ENCODE peak calls at places on chromosomes 16 and 17, in nine cellular contexts. V is sigmoid colon, Y is SK-N-SH, Z is prostate gland, D is HCT116, E is HepG2, U is breast epithelium, L is stomach, T is Panc1. I is an unnamed sample. For H3K9me3, the result is how much of the 10 kb centered on the place peaks cover.

GRCh38 chr17:65053354-65053881 is 3.1 kb downstream of the GNA13 start:
- DNase-seq in V (no peak), Y (no peak), Z (no peak), D (no peak), E (no peak), U (no peak), L (no peak), T (no peak), I (no peak)

GRCh38 chr17:10316986-10317834 is 55.6 kb downstream of the MYH13 start:
- DNase-seq in V (peak), Y (peak), Z (peak), D (peak), E (peak), U (no peak), L (peak), T (no peak), I (no peak)

GRCh38 chr16:46743232-46743719 is 4.9 kb downstream of the MYLK3 start:
- DNase-seq in V (peak), Y (peak), Z (no peak), D (no peak), E (peak), U (no peak), L (no peak), T (no peak), I (peak)

GRCh38 chr16:48291754-48292153 is 44.4 kb upstream of the ABCC11 start:
- DNase-seq in V (no peak), Y (no peak), Z (no peak), D (no peak), E (no peak), U (no peak), L (no peak), T (no peak), I (no peak)

GRCh38 chr16:81585785-81586184 is 141.2 kb downstream of the CMIP start:
- DNase-seq in V (no peak), Y (no peak), Z (no peak), D (peak), E (peak), U (no peak), L (no peak), T (no peak), I (no peak)

GRCh38 chr16:30113711-30114333 is 485 bp upstream of the GDPD3 start:
- DNase-seq in V (no peak), Y (no peak), Z (no peak), D (no peak), E (no peak), U (no peak), L (no peak), T (no peak), I (no peak)

GRCh38 chr16:76343761-76344160 is 66.6 kb downstream of the CNTNAP4 start:
- DNase-seq in V (no peak), Y (no peak), Z (no peak), D (no peak), E (no peak), U (no peak), L (no peak), T (no peak), I (no peak)

GRCh38 chr16:9457215-9457614 is 365.8 kb downstream of the HAPSTR1 start:
- DNase-seq in V (no peak), Y (no peak), Z (no peak), D (no peak), E (no peak), U (no peak), L (no peak), T (no peak), I (no peak)

GRCh38 chr17:19502517-19502916 is 31.1 kb upstream of the SLC47A1 start:
- DNase-seq in V (peak), Y (no peak), Z (no peak), D (no peak), E (no peak), U (no peak), L (no peak), T (no peak), I (no peak)

GRCh38 chr16:51449441-51449840 is 298.4 kb upstream of the SALL1 start:
- DNase-seq in V (no peak), Y (no peak), Z (no peak), D (no peak), E (no peak), U (no peak), L (no peak), T (no peak), I (no peak)

GRCh38 chr17:7014995-7015586 is 2.7 kb downstream of the RNASEK start:
- DNase-seq in V (no peak), Y (no peak), Z (no peak), D (no peak), E (no peak), U (no peak), L (no peak), T (no peak), I (no peak)

GRCh38 chr16:89274561-89275283 is 57.2 kb downstream of the ZNF778 start:
- DNase-seq in V (no peak), Y (no peak), Z (no peak), D (no peak), E (no peak), U (no peak), L (no peak), T (no peak), I (no peak)

GRCh38 chr17:4566785-4567184 is 6.4 kb upstream of the GGT6 start:
- DNase-seq in V (no peak), Y (peak), Z (peak), D (peak), E (peak), U (no peak), L (peak), T (peak), I (peak)

GRCh38 chr17:3557768-3558583 is at the start of gene TRPV3:
- DNase-seq in V (no peak), Y (no peak), Z (peak), D (peak), E (no peak), U (peak), L (peak), T (no peak), I (peak)

GRCh38 chr16:75038036-75038959 is 39.5 kb downstream of the ZNRF1 start:
- DNase-seq in V (no peak), Y (no peak), Z (no peak), D (no peak), E (no peak), U (no peak), L (no peak), T (no peak), I (no peak)

GRCh38 chr17:79631640-79632431 is 21.0 kb upstream of the RBFOX3 start:
- DNase-seq in V (peak), Y (peak), Z (no peak), D (no peak), E (no peak), U (no peak), L (peak), T (no peak), I (no peak)

GRCh38 chr17:81044764-81045589 is 10.0 kb downstream of the BAIAP2 start:
- DNase-seq in V (peak), Y (peak), Z (peak), D (no peak), E (peak), U (peak), L (peak), T (no peak), I (peak)

GRCh38 chr17:6639651-6640535 is 618 bp downstream of the KIAA0753 start:
- DNase-seq in V (peak), Y (no peak), Z (no peak), D (no peak), E (no peak), U (no peak), L (no peak), T (no peak), I (peak)

GRCh38 chr17:11330871-11331270 is 89.9 kb downstream of the SHISA6 start:
- DNase-seq in V (no peak), Y (no peak), Z (no peak), D (no peak), E (no peak), U (no peak), L (no peak), T (no peak), I (no peak)

GRCh38 chr16:29645699-29646187 is 17.3 kb upstream of the SPN start:
- DNase-seq in V (no peak), Y (peak), Z (no peak), D (peak), E (peak), U (no peak), L (no peak), T (no peak), I (no peak)

GRCh38 chr17:41631025-41631889 is 6.9 kb upstream of the KRT17 start:
- DNase-seq in V (no peak), Y (no peak), Z (no peak), D (no peak), E (no peak), U (peak), L (no peak), T (no peak), I (no peak)

GRCh38 chr16:56931253-56931768 is 631 bp upstream of the HERPUD1 start:
- DNase-seq in V (no peak), Y (no peak), Z (peak), D (no peak), E (no peak), U (peak), L (peak), T (no peak), I (no peak)

GRCh38 chr17:7336240-7337175 is at the start of gene ACAP1:
- DNase-seq in V (no peak), Y (no peak), Z (no peak), D (no peak), E (no peak), U (no peak), L (peak), T (no peak), I (peak)

GRCh38 chr16:85699628-85700027 is 10.9 kb upstream of the GINS2 start:
- DNase-seq in V (no peak), Y (peak), Z (no peak), D (no peak), E (no peak), U (no peak), L (no peak), T (no peak), I (no peak)

GRCh38 chr17:63751806-63752205 is 10.2 kb upstream of the STRADA start:
- DNase-seq in V (no peak), Y (no peak), Z (no peak), D (no peak), E (no peak), U (no peak), L (no peak), T (no peak), I (no peak)

GRCh38 chr17:6526362-6527152 is 29.8 kb downstream of the PITPNM3 start:
- DNase-seq in V (peak), Y (no peak), Z (no peak), D (no peak), E (no peak), U (no peak), L (no peak), T (no peak), I (no peak)

GRCh38 chr16:86002178-86002577 is 103.2 kb downstream of the IRF8 start:
- DNase-seq in V (no peak), Y (no peak), Z (no peak), D (no peak), E (no peak), U (no peak), L (no peak), T (no peak), I (no peak)

GRCh38 chr17:17792551-17793377 is 44.0 kb downstream of the SREBF1 start:
- DNase-seq in V (no peak), Y (peak), Z (no peak), D (no peak), E (no peak), U (no peak), L (peak), T (no peak), I (peak)

GRCh38 chr16:81705261-81705660 is 73.8 kb upstream of the PLCG2 start:
- DNase-seq in V (no peak), Y (no peak), Z (no peak), D (no peak), E (no peak), U (no peak), L (no peak), T (no peak), I (peak)

GRCh38 chr16:66563574-66564334 is 2.5 kb upstream of the CMTM1 start:
- DNase-seq in V (no peak), Y (no peak), Z (no peak), D (no peak), E (no peak), U (no peak), L (no peak), T (no peak), I (no peak)

GRCh38 chr17:20944014-20944905 is 98.6 kb downstream of the USP22 start:
- DNase-seq in V (no peak), Y (no peak), Z (peak), D (peak), E (peak), U (peak), L (peak), T (no peak), I (no peak)

GRCh38 chr16:20614201-20615141 is 38.3 kb upstream of the ACSM2B start:
- DNase-seq in V (no peak), Y (no peak), Z (no peak), D (no peak), E (no peak), U (no peak), L (no peak), T (no peak), I (no peak)

GRCh38 chr17:4004517-4005295 is 40.5 kb upstream of the ATP2A3 start:
- DNase-seq in V (peak), Y (peak), Z (peak), D (peak), E (peak), U (no peak), L (peak), T (no peak), I (peak)

GRCh38 chr16:20844054-20844453 is 37.7 kb downstream of the REXO5 start:
- DNase-seq in V (no peak), Y (no peak), Z (no peak), D (no peak), E (no peak), U (no peak), L (no peak), T (no peak), I (no peak)

GRCh38 chr17:78318843-78319242 is 41.0 kb downstream of the SOCS3 start:
- DNase-seq in V (peak), Y (peak), Z (no peak), D (no peak), E (no peak), U (no peak), L (no peak), T (no peak), I (no peak)

GRCh38 chr16:27982184-27982583 is 81.3 kb downstream of the GSG1L start:
- DNase-seq in V (no peak), Y (no peak), Z (no peak), D (peak), E (no peak), U (no peak), L (no peak), T (no peak), I (no peak)

GRCh38 chr17:78142113-78142861 is 3.9 kb upstream of the C17orf99 start:
- DNase-seq in V (no peak), Y (no peak), Z (peak), D (peak), E (peak), U (peak), L (peak), T (no peak), I (no peak)

GRCh38 chr17:7606280-7606679 is 8.4 kb downstream of the FXR2 start:
- DNase-seq in V (no peak), Y (no peak), Z (no peak), D (no peak), E (no peak), U (no peak), L (no peak), T (no peak), I (no peak)

DNA sequence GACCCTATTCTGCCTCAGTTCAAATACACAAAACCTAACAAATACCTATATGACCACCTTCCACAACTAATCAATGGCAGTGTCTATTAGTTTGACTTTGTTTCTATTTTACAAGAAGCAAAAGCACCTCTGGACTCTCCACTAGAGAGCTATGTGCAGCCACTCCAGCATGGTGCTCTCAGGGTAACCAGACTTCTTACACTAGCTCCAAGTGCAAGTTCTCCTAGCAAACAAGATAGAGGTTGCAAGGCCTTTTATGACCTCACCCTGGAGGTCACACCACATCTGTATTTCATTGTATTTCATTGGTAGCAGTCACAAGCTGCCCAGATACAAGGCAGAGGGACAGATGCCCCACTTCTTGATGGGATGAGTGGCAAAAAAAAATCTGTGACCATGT is 8.3 kb upstream of the ZNF263 start:
- DNase-seq in V (no peak), Y (no peak), Z (no peak), D (no peak), E (no peak), U (no peak), L (no peak), T (no peak), I (no peak)
- TF ChIP-seq CTCF in V (no peak), Y (no peak), Z (no peak), D (no peak), E (no peak), U (no peak), L (no peak), T (no peak), I (no peak)

GRCh38 chr17:22409160-22409751 is 716.9 kb downstream of the KCNJ18 start:
- DNase-seq in V (no peak), Y (no peak), Z (no peak), D (no peak), E (no peak), U (no peak), L (no peak), T (no peak), I (peak)

GRCh38 chr17:22410136-22410535 is 717.8 kb downstream of the KCNJ18 start:
- DNase-seq in V (no peak), Y (no peak), Z (no peak), D (no peak), E (no peak), U (no peak), L (no peak), T (no peak), I (peak)

GRCh38 chr17:22411185-22411784 is 719.0 kb downstream of the KCNJ18 start:
- DNase-seq in V (peak), Y (peak), Z (no peak), D (no peak), E (no peak), U (no peak), L (no peak), T (no peak), I (peak)
- H3K9me3 ChIP-seq in V (under half), Y (under half), Z (under half), D (under half), E (under half), U (under half), L (under half), T (under half), I (half or more)

DNA sequence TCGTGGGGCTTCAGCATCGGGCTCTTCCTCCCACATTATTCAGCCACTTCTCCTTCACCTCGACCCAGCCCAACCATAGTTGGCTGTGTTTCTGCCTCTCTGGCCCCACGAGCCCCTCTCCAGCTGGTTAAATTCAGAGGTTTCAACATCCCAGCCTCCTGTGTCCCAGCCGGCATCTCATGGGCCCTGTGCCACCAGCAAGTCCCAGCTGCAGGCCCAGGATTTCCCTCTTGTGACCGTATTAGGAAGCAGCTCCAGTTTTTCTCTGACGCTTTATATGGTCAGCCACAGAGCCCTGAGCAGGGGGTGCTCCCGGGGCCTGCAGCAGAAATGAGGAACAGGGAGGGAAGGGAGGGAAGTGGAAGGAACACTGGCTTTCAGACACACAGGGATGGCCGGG is 27.4 kb downstream of the MYH11 start:
- DNase-seq in V (peak), Y (no peak), Z (peak), D (no peak), E (no peak), U (peak), L (peak), T (no peak), I (peak)
- TF ChIP-seq POLR2AphosphoS5 in V (peak), Y (no peak), Z (peak), D (no peak), E (no peak), U (no peak), L (peak), T (no peak), I (peak)

GRCh38 chr16:990516-991291 is 9.1 kb downstream of the SOX8 start:
- DNase-seq in V (no peak), Y (no peak), Z (no peak), D (no peak), E (no peak), U (no peak), L (no peak), T (no peak), I (no peak)
- TF ChIP-seq CTCF in V (no peak), Y (no peak), Z (no peak), D (no peak), E (no peak), U (no peak), L (no peak), T (no peak), I (no peak)

GRCh38 chr17:82947051-82947991 is 107.5 kb upstream of the ZNF750 start:
- DNase-seq in V (peak), Y (no peak), Z (no peak), D (no peak), E (no peak), U (no peak), L (no peak), T (no peak), I (peak)
- H3K9me3 ChIP-seq in V (under half), Y (under half), Z (under half), D (under half), E (under half), U (under half), L (under half), T (under half), I (under half)

DNA sequence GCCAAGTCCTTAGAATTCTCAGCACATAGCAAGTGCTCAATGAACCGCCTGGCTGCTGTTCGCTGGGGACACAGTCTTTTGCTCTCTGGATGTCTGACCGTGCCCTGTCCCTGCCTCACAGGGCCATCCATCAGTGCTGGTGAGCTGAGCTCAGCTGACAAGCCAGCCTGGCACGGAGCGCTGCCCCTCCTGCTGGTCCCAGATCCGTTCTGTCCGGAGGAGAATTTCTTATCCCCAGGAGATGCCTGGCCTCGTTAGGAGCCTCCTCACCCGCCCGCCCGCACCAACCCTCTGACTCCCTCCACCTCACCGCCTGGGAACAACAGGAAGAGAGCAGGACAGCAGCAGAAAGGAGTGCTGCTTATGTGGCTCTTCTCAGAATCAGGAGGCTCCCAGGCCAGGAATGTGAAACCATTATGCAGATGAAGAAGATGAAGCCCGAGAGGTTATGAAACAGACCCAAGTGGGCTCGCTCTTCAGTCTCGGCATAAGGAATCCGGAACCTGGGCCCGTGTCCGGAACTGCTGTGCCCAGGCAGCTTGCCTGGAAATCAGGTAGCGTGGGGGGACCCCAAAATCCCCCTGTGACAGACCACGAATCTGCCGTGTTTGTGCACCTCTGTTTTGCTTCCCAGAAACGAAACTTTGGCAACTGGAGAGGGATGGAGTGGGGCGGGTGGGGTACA is 28.8 kb upstream of the RMI2 start:
- DNase-seq in V (no peak), Y (no peak), Z (no peak), D (no peak), E (no peak), U (no peak), L (no peak), T (no peak), I (no peak)
- TF ChIP-seq POLR2AphosphoS5 in V (no peak), Y (no peak), Z (no peak), D (no peak), E (no peak), U (no peak), L (no peak), T (no peak), I (no peak)

GRCh38 chr17:57739402-57740224 is 5.5 kb downstream of the CCDC182 start:
- DNase-seq in V (no peak), Y (peak), Z (no peak), D (peak), E (peak), U (no peak), L (no peak), T (peak), I (no peak)
- TF ChIP-seq CTCF in V (no peak), Y (peak), Z (peak), D (peak), E (peak), U (no peak), L (peak), T (peak), I (no peak)